ENCODE peak calls at places on chromosome 4, in five cellular contexts. F is substantia nigra, O is SJSA1, D is upper lobe of right lung, R is ascending aorta. N is an unnamed sample.

GRCh38 chr4:27087306-27088045 is 226.8 kb downstream of the STIM2 start:
- DNase-seq in F (no peak), O (no peak), D (no peak), R (no peak), N (no peak)

GRCh38 chr4:39569209-39569608 is 42.0 kb upstream of the UGDH start:
- DNase-seq in F (no peak), O (no peak), D (no peak), R (no peak), N (no peak)

GRCh38 chr4:147362868-147363440 is 117.9 kb upstream of the EDNRA start:
- DNase-seq in F (no peak), O (no peak), D (no peak), R (no peak), N (no peak)

GRCh38 chr4:35052546-35052945 is 1191.8 kb downstream of the ARAP2 start:
- DNase-seq in F (no peak), O (no peak), D (no peak), R (no peak), N (no peak)

GRCh38 chr4:185774815-185775684 is 36.9 kb downstream of the SORBS2 start:
- DNase-seq in F (no peak), O (peak), D (peak), R (peak), N (no peak)

GRCh38 chr4:78610546-78611214 is 59.1 kb downstream of the ANXA3 start:
- DNase-seq in F (no peak), O (no peak), D (no peak), R (no peak), N (no peak)

GRCh38 chr4:26410385-26411293 is 79.6 kb downstream of the CCKAR start:
- DNase-seq in F (peak), O (no peak), D (no peak), R (no peak), N (no peak)

GRCh38 chr4:110620352-110621327 is 2.2 kb downstream of the PITX2 start:
- DNase-seq in F (no peak), O (no peak), D (no peak), R (no peak), N (no peak)

GRCh38 chr4:2409381-2409783 is 9.1 kb downstream of the ZFYVE28 start:
- DNase-seq in F (no peak), O (no peak), D (peak), R (no peak), N (no peak)

GRCh38 chr4:1512738-1513660 is 106.8 kb upstream of the NKX1-1 start:
- DNase-seq in F (no peak), O (no peak), D (peak), R (no peak), N (no peak)

GRCh38 chr4:1082215-1083182 is 30.9 kb downstream of the RNF212 start:
- DNase-seq in F (no peak), O (no peak), D (peak), R (peak), N (peak)

GRCh38 chr4:175947117-175947722 is 118.4 kb upstream of the WDR17 start:
- DNase-seq in F (no peak), O (no peak), D (no peak), R (no peak), N (no peak)

GRCh38 chr4:4730214-4730613 is 129.3 kb upstream of the MSX1 start:
- DNase-seq in F (no peak), O (no peak), D (no peak), R (no peak), N (no peak)

GRCh38 chr4:168637872-168638756 is 141.3 kb downstream of the PALLD start:
- DNase-seq in F (no peak), O (no peak), D (no peak), R (no peak), N (no peak)
- H3K27ac ChIP-seq in F (no peak), O (no peak), D (no peak), R (no peak), N (no peak)

GRCh38 chr4:148831945-148832344 is 389.7 kb upstream of the NR3C2 start:
- DNase-seq in F (no peak), O (no peak), D (no peak), R (no peak), N (peak)

DNA sequence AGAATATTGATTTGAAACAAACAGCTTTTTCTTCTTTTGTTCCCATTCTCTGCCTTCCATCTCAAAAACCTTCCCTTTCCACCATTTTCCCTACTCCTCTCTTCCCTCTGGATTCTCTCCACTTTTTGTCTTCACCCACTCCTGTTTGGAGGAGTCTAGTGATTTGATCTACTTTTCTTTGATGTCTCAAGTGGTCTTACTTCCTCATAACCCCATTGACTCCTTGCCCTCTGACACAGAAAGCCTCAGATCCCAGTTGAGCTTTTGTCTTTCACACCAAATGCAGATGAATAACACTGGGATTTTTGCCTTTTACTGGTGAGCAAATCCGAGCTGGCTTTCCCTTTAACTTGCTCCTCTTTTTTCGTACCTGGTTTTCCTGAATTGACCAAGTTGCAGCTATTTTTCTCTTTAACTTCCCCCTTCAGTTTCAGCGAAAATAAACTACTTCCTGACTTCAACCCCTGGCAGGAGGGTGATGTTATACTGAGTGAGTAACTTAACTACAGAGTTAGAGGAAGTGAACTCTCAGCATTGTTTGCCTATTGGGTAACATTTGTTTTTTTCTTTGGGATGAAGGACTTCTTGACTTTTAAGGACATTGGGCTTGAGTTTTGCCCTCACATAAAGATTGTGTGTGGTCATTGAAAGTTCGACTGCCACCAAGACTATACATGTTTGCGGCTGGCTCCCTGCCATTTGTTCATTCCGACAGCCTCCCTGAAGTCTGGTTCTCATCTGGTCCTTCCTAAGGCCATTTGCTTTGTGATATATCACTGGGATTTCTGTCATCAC is 392.8 kb upstream of the NR3C2 start:
- DNase-seq in F (no peak), O (no peak), D (peak), R (no peak), N (peak)
- H3K27ac ChIP-seq in F (no peak), O (no peak), D (peak), R (no peak), N (peak)

DNA sequence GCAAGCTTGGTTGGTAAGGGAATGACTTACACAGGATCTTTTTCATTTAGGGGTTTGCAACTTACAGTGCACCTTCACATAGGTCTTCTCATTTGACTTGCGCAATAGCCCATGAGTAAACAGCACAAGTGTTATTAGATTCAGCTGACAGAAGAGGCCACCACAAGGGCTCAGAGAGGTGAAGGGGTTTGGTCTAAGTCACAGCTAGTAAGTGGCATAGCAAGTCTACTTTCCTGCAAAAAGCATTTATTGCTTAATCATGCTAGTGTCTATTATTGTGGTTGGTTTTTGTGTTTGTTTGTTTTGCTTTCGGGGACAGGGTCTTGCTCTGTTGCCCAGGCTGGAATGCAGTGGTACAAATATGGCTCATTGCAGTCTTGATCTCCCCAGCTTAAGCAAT is 83.3 kb downstream of the SPRY1 start:
- DNase-seq in F (no peak), O (no peak), D (no peak), R (no peak), N (peak)
- H3K27ac ChIP-seq in F (no peak), O (peak), D (peak), R (no peak), N (peak)

GRCh38 chr4:76540496-76540895 is 105.5 kb downstream of the SHROOM3 start:
- DNase-seq in F (no peak), O (no peak), D (no peak), R (no peak), N (no peak)
- H3K27ac ChIP-seq in F (no peak), O (peak), D (no peak), R (no peak), N (no peak)

GRCh38 chr4:80803337-80803736 is 227.2 kb upstream of the BMP3 start:
- DNase-seq in F (no peak), O (no peak), D (no peak), R (no peak), N (no peak)

GRCh38 chr4:80798082-80798481 is 232.4 kb upstream of the BMP3 start:
- DNase-seq in F (no peak), O (no peak), D (no peak), R (no peak), N (no peak)
- H3K27ac ChIP-seq in F (no peak), O (no peak), D (no peak), R (no peak), N (no peak)

GRCh38 chr4:168765726-168766125 is 244.3 kb downstream of the CBR4 start:
- DNase-seq in F (no peak), O (no peak), D (no peak), R (peak), N (no peak)
- H3K27ac ChIP-seq in F (no peak), O (peak), D (peak), R (peak), N (peak)

GRCh38 chr4:15455290-15455689 is 14.4 kb upstream of the CC2D2A start:
- DNase-seq in F (no peak), O (no peak), D (no peak), R (peak), N (no peak)
- H3K27ac ChIP-seq in F (no peak), O (no peak), D (peak), R (peak), N (no peak)

DNA sequence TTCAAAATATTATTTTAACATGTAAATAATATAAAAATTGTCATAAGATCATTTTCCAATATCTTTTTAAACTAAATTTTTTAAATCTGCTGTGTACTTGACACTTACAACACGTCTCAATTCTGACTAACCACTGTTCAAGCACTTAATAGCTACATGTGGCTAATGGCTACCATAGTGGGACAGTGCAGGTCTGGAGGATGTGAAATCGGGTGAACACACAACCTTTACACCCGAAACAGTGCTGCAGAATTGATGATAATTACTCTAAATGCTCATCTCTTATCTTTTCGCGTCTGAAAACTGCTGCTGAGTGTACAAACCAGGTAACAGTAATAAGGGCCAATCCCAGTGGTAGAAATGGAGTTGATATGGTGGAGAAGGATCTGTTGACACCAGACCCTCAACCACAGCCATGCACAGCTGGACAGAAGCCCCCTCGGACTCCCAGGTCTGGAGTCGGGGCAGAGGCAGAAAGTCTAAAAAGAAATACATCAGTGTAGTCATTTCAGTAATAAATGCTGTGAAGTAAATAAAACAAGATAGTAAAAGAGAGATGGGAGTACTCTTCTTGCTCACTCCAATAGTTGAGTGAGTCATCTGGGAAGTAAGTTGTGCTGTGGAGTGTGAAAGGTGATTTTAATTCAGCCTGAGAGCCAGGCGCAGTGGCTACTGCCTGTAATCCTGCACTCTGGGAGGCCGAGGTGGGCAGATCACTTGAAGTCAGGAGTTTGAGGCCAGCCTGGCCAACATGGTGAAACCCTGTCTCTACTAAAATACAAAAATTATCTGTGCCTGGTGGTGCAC is 150.0 kb downstream of the CBR4 start:
- DNase-seq in F (no peak), O (no peak), D (no peak), R (no peak), N (no peak)
- H3K27ac ChIP-seq in F (no peak), O (no peak), D (peak), R (peak), N (peak)

GRCh38 chr4:145839151-145839550 is 99.5 kb downstream of the ZNF827 start:
- DNase-seq in F (peak), O (no peak), D (no peak), R (no peak), N (no peak)

GRCh38 chr4:145843148-145843547 is 95.5 kb downstream of the ZNF827 start:
- DNase-seq in F (no peak), O (no peak), D (no peak), R (no peak), N (no peak)

GRCh38 chr4:145842224-145842887 is 96.3 kb downstream of the ZNF827 start:
- DNase-seq in F (no peak), O (no peak), D (no peak), R (no peak), N (no peak)

GRCh38 chr4:145840801-145841200 is 97.8 kb downstream of the ZNF827 start:
- DNase-seq in F (no peak), O (no peak), D (no peak), R (no peak), N (no peak)

DNA sequence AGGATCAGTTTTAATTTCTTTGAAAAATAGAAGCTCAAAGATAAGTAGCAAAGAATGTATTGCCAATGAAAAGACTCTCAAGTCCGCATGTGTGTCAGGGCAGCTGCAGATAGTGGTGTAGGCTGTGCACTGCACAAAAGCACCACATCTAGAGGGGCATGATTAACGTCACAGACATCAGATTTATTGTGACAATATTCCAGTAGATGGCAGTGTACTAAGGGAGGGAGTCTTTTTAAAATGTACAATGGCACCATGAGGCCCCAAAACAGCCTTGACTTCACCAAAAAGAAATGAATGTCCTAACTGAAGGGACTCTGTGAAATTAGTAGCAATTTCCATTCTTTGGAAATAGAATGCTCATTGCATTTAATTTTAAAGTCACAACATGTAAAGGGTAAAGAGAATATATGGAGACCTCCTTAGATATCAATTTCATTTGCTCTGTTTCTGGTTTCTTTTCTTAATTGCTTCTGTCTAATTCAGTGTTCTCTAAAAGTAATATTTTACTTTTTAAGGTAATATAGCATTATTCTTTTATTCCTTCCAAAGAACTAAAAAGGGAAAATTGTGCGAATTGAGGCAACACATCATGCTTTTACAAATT is 98.4 kb downstream of the ZNF827 start:
- DNase-seq in F (no peak), O (no peak), D (no peak), R (no peak), N (no peak)
- H3K27ac ChIP-seq in F (no peak), O (no peak), D (no peak), R (no peak), N (no peak)